ENCODE peak calls at places on chromosomes 2 and 18, in six cellular contexts. V is body of pancreas, F is cardiac muscle cell, U is Peyer's patch, Q is uterus, O is endodermal cell. T is an unnamed sample.

GRCh38 chr18:657311-657997 is at the start of gene TYMS:
- DNase-seq in V (peak; percentile 40), F (peak; percentile 79), U (peak; percentile 82), Q (peak; percentile 26), O (peak; percentile 92), T (peak; percentile 50)

GRCh38 chr18:4142876-4143275 is 312.2 kb downstream of the DLGAP1 start:
- DNase-seq in V (no peak), F (no peak), U (no peak), Q (no peak), O (no peak), T (no peak)

GRCh38 chr2:239831272-239831731 is 193.8 kb downstream of the NDUFA10 start:
- DNase-seq in V (no peak), F (no peak), U (peak; percentile 31), Q (peak; percentile 11), O (peak; percentile 76), T (no peak)

GRCh38 chr2:46000660-46001059 is 296.5 kb upstream of the EPAS1 start:
- DNase-seq in V (no peak), F (no peak), U (no peak), Q (no peak), O (peak; percentile 49), T (no peak)

GRCh38 chr2:216495656-216496055 is 3.0 kb upstream of the RPL37A start:
- DNase-seq in V (no peak), F (no peak), U (no peak), Q (no peak), O (no peak), T (no peak)

GRCh38 chr2:176281267-176281666 is 12.0 kb downstream of the MTX2 start:
- DNase-seq in V (no peak), F (no peak), U (no peak), Q (no peak), O (no peak), T (no peak)

GRCh38 chr2:9796056-9796792 is 47.0 kb upstream of the TAF1B start:
- DNase-seq in V (no peak), F (peak; percentile 40), U (no peak), Q (no peak), O (peak; percentile 78), T (no peak)

GRCh38 chr18:9969247-9969646 is 55.4 kb downstream of the VAPA start:
- DNase-seq in V (no peak), F (no peak), U (no peak), Q (no peak), O (no peak), T (no peak)

GRCh38 chr2:286774-287392 is 1.0 kb downstream of the ALKAL2 start:
- DNase-seq in V (peak; percentile 46), F (no peak), U (no peak), Q (peak; percentile 28), O (peak; percentile 84), T (no peak)

GRCh38 chr2:15010346-15010745 is 377.8 kb downstream of the LRATD1 start:
- DNase-seq in V (no peak), F (no peak), U (no peak), Q (no peak), O (no peak), T (no peak)

GRCh38 chr2:125456851-125457250 is 1199.1 kb upstream of the GYPC start:
- DNase-seq in V (no peak), F (no peak), U (no peak), Q (no peak), O (no peak), T (no peak)

GRCh38 chr2:207772081-207772843 is 2.6 kb upstream of the FZD5 start:
- DNase-seq in V (no peak), F (no peak), U (no peak), Q (peak; percentile 20), O (peak; percentile 78), T (peak; percentile 65)

GRCh38 chr2:26178246-26178645 is 5.4 kb downstream of the GAREM2 start:
- DNase-seq in V (no peak), F (no peak), U (no peak), Q (no peak), O (no peak), T (no peak)
- H3K4me3 ChIP-seq in V (no peak overlapping the region), F (peak overlapping the region; percentile 35), U (no peak overlapping the region), Q (no peak overlapping the region), O (no peak overlapping the region), T (no peak overlapping the region)

GRCh38 chr2:27954771-27955384 is 64.3 kb downstream of the BABAM2 start:
- DNase-seq in V (peak; percentile 24), F (peak; percentile 10), U (no peak), Q (peak; percentile 63), O (no peak), T (peak; percentile 63)
- TF ChIP-seq CTCF in V (no peak), F (peak; percentile 50), U (peak; percentile 21), Q (peak; percentile 49), O (peak; percentile 20), T (peak; percentile 35)

DNA sequence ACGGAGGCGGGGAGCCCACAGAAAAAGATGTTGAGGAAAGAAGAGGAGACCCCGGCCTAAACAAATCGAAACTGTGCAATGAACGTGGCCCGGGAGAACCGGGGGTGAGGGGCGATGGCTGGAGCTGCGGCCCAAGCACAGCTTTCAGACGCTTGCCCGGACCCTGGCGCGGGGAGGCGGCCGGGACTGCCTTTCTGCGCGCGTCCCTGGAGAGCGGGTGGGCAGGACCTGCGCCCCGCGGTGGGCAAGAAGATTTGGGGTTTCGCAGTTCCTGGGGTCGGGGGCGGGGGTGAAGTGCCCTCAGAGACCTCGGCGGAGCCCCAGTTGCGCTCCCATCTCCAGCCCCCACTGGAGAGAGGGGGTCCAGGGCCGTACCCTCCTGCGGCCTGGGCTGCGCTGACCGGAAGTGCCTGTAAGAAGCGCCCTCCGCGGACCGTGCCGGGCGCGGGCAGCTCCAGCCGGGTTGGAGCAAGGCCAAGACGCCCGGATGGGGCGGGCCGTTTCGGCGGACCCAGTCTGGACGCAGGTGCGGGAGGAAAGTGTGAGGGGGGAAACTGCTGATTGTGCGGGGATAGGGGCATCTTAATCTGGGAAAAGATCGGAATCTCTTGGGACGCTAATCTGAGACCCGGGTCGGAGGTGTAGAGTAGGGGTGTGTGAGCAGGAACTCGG is 11.6 kb downstream of the EN1 start:
- DNase-seq in V (no peak), F (no peak), U (no peak), Q (no peak), O (peak; percentile 72), T (peak; percentile 67)
- H3K27ac ChIP-seq in V (no peak overlapping the region), F (no peak overlapping the region), U (no peak overlapping the region), Q (no peak overlapping the region), O (no peak overlapping the region), T (peak overlapping the region; percentile 58)

GRCh38 chr18:58258707-58259342 is 214.8 kb downstream of the NEDD4L start:
- DNase-seq in V (no peak), F (no peak), U (no peak), Q (no peak), O (no peak), T (no peak)
- H3K4me3 ChIP-seq in V (no peak overlapping the region), F (no peak overlapping the region), U (no peak overlapping the region), Q (no peak overlapping the region), O (no peak overlapping the region), T (peak overlapping the region; percentile 72)

GRCh38 chr2:218291318-218291933 is 877 bp downstream of the TMBIM1 start:
- DNase-seq in V (no peak), F (no peak), U (peak; percentile 68), Q (no peak), O (no peak), T (no peak)

GRCh38 chr2:218293715-218294429 is 1.6 kb upstream of the TMBIM1 start:
- DNase-seq in V (peak; percentile 41), F (no peak), U (no peak), Q (no peak), O (no peak), T (no peak)

GRCh38 chr2:218294430-218294999 is 2.2 kb upstream of the TMBIM1 start:
- DNase-seq in V (peak; percentile 53), F (no peak), U (no peak), Q (no peak), O (no peak), T (no peak)

GRCh38 chr2:218291934-218292699 is at the start of gene TMBIM1:
- DNase-seq in V (peak; percentile 85), F (peak; percentile 81), U (peak; percentile 89), Q (peak; percentile 86), O (peak; percentile 92), T (peak; percentile 88)

DNA sequence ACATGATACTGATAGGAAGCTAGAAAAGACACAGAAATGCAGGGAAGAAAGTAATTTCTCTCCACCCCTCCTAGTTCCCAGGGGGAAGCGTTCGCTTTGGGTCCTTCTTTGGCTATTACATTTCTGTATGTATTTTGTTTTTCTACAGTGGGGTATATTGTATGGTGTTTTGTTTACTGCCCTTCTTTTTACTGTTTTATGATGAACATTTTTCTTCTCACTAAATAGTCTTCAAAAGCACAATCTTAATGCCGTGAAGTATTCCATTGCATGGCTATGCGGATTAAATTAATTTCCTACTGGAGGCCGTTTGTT is 354 bp upstream of the TMBIM1 start:
- DNase-seq in V (no peak), F (no peak), U (no peak), Q (no peak), O (no peak), T (no peak)
- TF ChIP-seq CTCF in V (no peak), F (no peak), U (no peak), Q (no peak), O (peak; percentile 33), T (no peak)

GRCh38 chr2:33298233-33298632 is 178.2 kb upstream of the RASGRP3 start:
- DNase-seq in V (no peak), F (no peak), U (no peak), Q (no peak), O (no peak), T (no peak)
- H3K27ac ChIP-seq in V (no peak overlapping the region), F (no peak overlapping the region), U (no peak overlapping the region), Q (peak overlapping the region; percentile 82), O (no peak overlapping the region), T (peak overlapping the region; percentile 63)

T was measured in psoas muscle.